ENCODE peak calls at places on chromosomes 11 and 22, in six cellular contexts. C is IMR-90, Q is H9, R is mesenchymal stem cell, V is neuronal stem cell, S is H1. U is an unnamed sample.

GRCh38 chr11:33402066-33402465 is 144.9 kb downstream of the HIPK3 start:
- DNase-seq in Q (no peak), R (no peak), C (no peak), V (no peak), S (no peak), U (no peak)

GRCh38 chr11:124812876-124813275 is 12.7 kb upstream of the MSANTD2 start:
- DNase-seq in C (no peak), Q (no peak), S (no peak), R (no peak), V (no peak), U (peak; percentile 32)

GRCh38 chr11:34789196-34789834 is 126.9 kb downstream of the APIP start:
- DNase-seq in C (peak; percentile 4), Q (no peak), V (no peak), S (no peak), R (no peak), U (no peak)

GRCh38 chr11:7490054-7490453 is 4.7 kb downstream of the OLFML1 start:
- DNase-seq in C (peak; percentile 18), V (no peak), S (no peak), Q (no peak), R (peak; percentile 9), U (peak; percentile 38)

GRCh38 chr11:109196016-109196415 is 226.0 kb upstream of the C11orf87 start:
- DNase-seq in R (peak; percentile 3), V (no peak), S (no peak), C (peak; percentile 3), Q (no peak), U (no peak)

GRCh38 chr22:45571089-45571488 is 68.4 kb downstream of the FBLN1 start:
- DNase-seq in Q (no peak), R (no peak), S (no peak), V (no peak), C (no peak), U (no peak)

GRCh38 chr22:27247691-27248434 is 553.7 kb downstream of the MN1 start:
- DNase-seq in V (no peak), C (no peak), R (no peak), Q (no peak), S (no peak), U (no peak)

GRCh38 chr22:17795661-17796548 is 21.6 kb upstream of the BID start:
- DNase-seq in V (no peak), C (no peak), R (no peak), Q (no peak), S (no peak), U (no peak)

GRCh38 chr22:43926349-43926710 is 2.7 kb downstream of the PNPLA3 start:
- DNase-seq in R (no peak), C (no peak), V (no peak), S (no peak), Q (no peak), U (no peak)

GRCh38 chr11:8810331-8811301 is 100.4 kb upstream of the AKIP1 start:
- DNase-seq in Q (peak; percentile 82), V (peak; percentile 82), C (peak; percentile 81), S (no peak), R (peak; percentile 87), U (no peak)

GRCh38 chr22:50726643-50727340 is 11.2 kb upstream of the ACR start:
- DNase-seq in C (no peak), Q (no peak), V (no peak), R (no peak), S (no peak), U (no peak)

GRCh38 chr11:47139878-47140277 is 36.8 kb downstream of the ARFGAP2 start:
- DNase-seq in Q (no peak), R (no peak), S (no peak), C (no peak), V (no peak), U (no peak)

GRCh38 chr11:44011797-44012196 is 36.0 kb upstream of the ACCSL start:
- DNase-seq in S (no peak), Q (no peak), V (no peak), C (peak; percentile 66), R (no peak), U (no peak)

GRCh38 chr22:19607198-19608113 is 83.2 kb upstream of the CLDN5 start:
- DNase-seq in C (peak; percentile 8), R (no peak), S (no peak), Q (peak; percentile 58), V (no peak), U (no peak)

GRCh38 chr11:72643547-72643946 is 30.7 kb downstream of the PDE2A start:
- DNase-seq in V (no peak), Q (no peak), R (peak; percentile 14), S (no peak), C (no peak), U (peak; percentile 77)

GRCh38 chr11:71451596-71452353 is 1.2 kb upstream of the NADSYN1 start:
- DNase-seq in R (no peak), C (no peak), Q (peak; percentile 86), S (peak; percentile 38), V (no peak), U (no peak)

GRCh38 chr11:95095858-95096587 is 6.4 kb downstream of the ENDOD1 start:
- DNase-seq in S (no peak), Q (no peak), C (peak; percentile 53), V (no peak), R (peak; percentile 45), U (no peak)

GRCh38 chr11:14500181-14500651 is 605 bp upstream of the COPB1 start:
- DNase-seq in S (no peak), Q (no peak), C (peak; percentile 68), V (peak; percentile 4), R (peak; percentile 73), U (no peak)

DNA sequence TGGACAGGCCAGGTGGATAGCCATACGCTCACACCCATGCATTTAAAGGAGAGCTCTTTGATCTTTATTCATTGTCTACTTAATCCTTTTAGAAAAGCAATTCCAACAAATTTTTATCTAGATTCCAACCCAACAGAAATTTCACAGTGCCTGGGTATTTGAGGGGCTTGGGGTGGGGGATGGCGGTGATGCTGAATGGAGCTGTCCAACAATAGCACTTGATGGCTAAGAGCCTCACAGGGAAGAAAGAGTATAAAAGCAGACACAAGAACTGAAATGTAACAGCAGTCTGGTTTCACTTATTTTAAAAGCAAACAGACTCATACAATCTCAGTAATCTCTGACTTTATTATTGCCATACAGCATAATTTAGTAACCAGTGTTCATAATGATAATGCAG is 101.8 kb upstream of the SORL1-AS1 start:
- DNase-seq in S (no peak), V (no peak), C (no peak), R (no peak), Q (no peak), U (no peak)
- H4K91ac ChIP-seq in S (no peak overlapping the region), V (no peak overlapping the region), C (no peak overlapping the region), R (no peak overlapping the region), Q (no peak overlapping the region), U (no peak overlapping the region)

GRCh38 chr11:59810189-59810910 is at the start of gene MRPL16:
- DNase-seq in S (peak; percentile 88), Q (peak; percentile 93), V (peak; percentile 83), R (peak; percentile 86), C (peak; percentile 85), U (peak; percentile 95)

GRCh38 chr11:59810911-59811259 is 307 bp upstream of the MRPL16 start:
- DNase-seq in C (no peak), V (no peak), Q (no peak), R (no peak), S (no peak), U (no peak)

GRCh38 chr11:59812220-59812619 is 1.6 kb upstream of the MRPL16 start:
- DNase-seq in V (no peak), C (no peak), S (no peak), Q (no peak), R (no peak), U (no peak)

GRCh38 chr11:59815754-59816153 is 5.2 kb upstream of the MRPL16 start:
- DNase-seq in S (no peak), R (no peak), C (no peak), V (no peak), Q (no peak), U (no peak)

DNA sequence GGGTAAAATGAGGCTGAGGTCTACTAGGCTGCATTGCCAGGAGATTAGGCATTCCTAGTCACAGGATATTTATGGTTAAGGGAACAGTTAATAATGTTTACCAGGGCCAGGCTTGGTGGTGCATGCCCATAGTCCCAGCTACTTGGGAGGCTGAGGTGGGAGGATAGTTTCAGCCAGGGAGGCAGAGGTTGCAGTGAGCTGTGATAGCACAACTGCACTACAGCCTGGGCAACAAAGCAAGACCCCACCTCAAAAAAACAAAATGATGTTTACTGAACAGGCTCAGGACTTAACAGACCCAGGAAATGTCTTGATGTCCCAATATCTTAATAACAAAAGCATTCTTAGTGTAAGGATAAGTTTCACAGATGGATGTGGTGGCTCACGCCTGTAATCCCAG is 2.8 kb upstream of the MRPL16 start:
- DNase-seq in V (no peak), C (no peak), R (no peak), S (no peak), Q (no peak), U (no peak)
- H2BK5ac ChIP-seq in V (no peak overlapping the region), C (no peak overlapping the region), R (no peak overlapping the region), S (peak overlapping the region; percentile 27), Q (no peak overlapping the region), U (no peak overlapping the region)

GRCh38 chr11:4049006-4049405 is 45.6 kb upstream of the RRM1 start:
- DNase-seq in V (no peak), C (peak; percentile 11), S (no peak), R (peak; percentile 30), Q (no peak), U (peak; percentile 39)
- H4K91ac ChIP-seq in V (no peak overlapping the region), C (no peak overlapping the region), S (no peak overlapping the region), R (no peak overlapping the region), Q (no peak overlapping the region), U (no peak overlapping the region)

GRCh38 chr22:49269928-49270327 is 557.7 kb downstream of the BRD1 start:
- DNase-seq in V (peak; percentile 15), Q (peak; percentile 59), R (no peak), C (no peak), S (no peak), U (no peak)
- H2BK5ac ChIP-seq in V (no peak overlapping the region), Q (no peak overlapping the region), R (no peak overlapping the region), C (no peak overlapping the region), S (peak overlapping the region; percentile 98), U (no peak overlapping the region)

DNA sequence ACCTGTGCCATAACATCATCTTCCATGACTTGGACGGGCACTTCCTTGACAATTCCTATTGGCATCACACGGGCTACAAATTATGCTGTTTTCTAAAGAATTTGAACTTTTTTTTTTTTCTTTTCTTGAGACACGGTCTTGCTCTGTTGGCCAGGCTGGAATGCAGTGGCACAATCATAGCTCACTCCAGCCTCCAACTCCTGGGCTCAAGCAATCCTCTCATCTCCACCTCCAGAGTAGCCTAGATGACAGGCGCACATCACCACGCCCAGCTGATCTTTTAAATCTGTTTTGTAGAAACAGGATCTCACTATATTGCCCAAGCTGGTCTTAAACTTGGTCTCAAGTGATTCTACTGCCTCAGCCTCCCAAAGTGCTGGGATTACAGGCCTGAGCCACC is 3.3 kb upstream of the CRYBB3 start:
- DNase-seq in R (no peak), S (no peak), C (no peak), Q (no peak), V (no peak), U (no peak)
- H4K91ac ChIP-seq in R (no peak overlapping the region), S (no peak overlapping the region), C (no peak overlapping the region), Q (no peak overlapping the region), V (no peak overlapping the region), U (no peak overlapping the region)

U was measured in trophoblast cell.